ENCODE peak calls at places on chromosomes 16 and 17, in four cellular contexts. P, V, D and A are unnamed samples.

GRCh38 chr16:65758620-65759019 is 607.9 kb upstream of the CDH5 start:
- DNase-seq in V (no peak), D (no peak), P (no peak), A (no peak)

GRCh38 chr16:58670177-58670576 is 14.4 kb downstream of the SLC38A7 start:
- DNase-seq in D (no peak), P (no peak), V (no peak), A (no peak)

GRCh38 chr16:17359778-17360177 is 111.0 kb downstream of the XYLT1 start:
- DNase-seq in V (no peak), D (no peak), P (no peak), A (no peak)

GRCh38 chr16:87681990-87682570 is 79.8 kb downstream of the JPH3 start:
- DNase-seq in D (no peak), V (no peak), P (peak; percentile 80), A (no peak)

GRCh38 chr16:2705351-2705750 is 14.7 kb downstream of the PRSS27 start:
- DNase-seq in D (no peak), V (no peak), P (no peak), A (no peak)

GRCh38 chr16:65120811-65121721 is 797 bp downstream of the CDH11 start:
- DNase-seq in D (no peak), V (no peak), P (peak; percentile 69), A (peak; percentile 64)

GRCh38 chr17:47995241-47995935 is 24.5 kb downstream of the CDK5RAP3 start:
- DNase-seq in P (no peak), V (no peak), D (no peak), A (no peak)

GRCh38 chr17:82687871-82688270 is 10.6 kb downstream of the RAB40B start:
- DNase-seq in P (no peak), V (no peak), D (no peak), A (no peak)

GRCh38 chr17:52789829-52790228 is 631.3 kb upstream of the CA10 start:
- DNase-seq in P (no peak), D (no peak), V (no peak), A (no peak)

GRCh38 chr17:41919165-41919817 is 540 bp upstream of the ACLY start:
- DNase-seq in D (peak; percentile 59), V (no peak), P (peak; percentile 82), A (no peak)

GRCh38 chr16:78045865-78046581 is 23.7 kb downstream of the CLEC3A start:
- DNase-seq in D (peak; percentile 67), P (peak; percentile 97), V (peak; percentile 70), A (no peak)

GRCh38 chr16:81489547-81490267 is 45.1 kb downstream of the CMIP start:
- DNase-seq in P (no peak), D (no peak), V (no peak), A (no peak)

GRCh38 chr17:40540448-40540847 is 24.8 kb downstream of the CCR7 start:
- DNase-seq in P (no peak), D (no peak), V (no peak), A (peak; percentile 53)

GRCh38 chr17:38705803-38706624 is 941 bp downstream of the MLLT6 start:
- DNase-seq in V (peak; percentile 46), D (no peak), P (peak; percentile 74), A (peak; percentile 82)

GRCh38 chr17:29588561-29589411 is 662 bp downstream of the GIT1 start:
- DNase-seq in P (peak; percentile 65), V (no peak), D (no peak), A (no peak)
- TF ChIP-seq POLR2AphosphoS5 in P (no peak), V (no peak), D (no peak), A (no peak)

DNA sequence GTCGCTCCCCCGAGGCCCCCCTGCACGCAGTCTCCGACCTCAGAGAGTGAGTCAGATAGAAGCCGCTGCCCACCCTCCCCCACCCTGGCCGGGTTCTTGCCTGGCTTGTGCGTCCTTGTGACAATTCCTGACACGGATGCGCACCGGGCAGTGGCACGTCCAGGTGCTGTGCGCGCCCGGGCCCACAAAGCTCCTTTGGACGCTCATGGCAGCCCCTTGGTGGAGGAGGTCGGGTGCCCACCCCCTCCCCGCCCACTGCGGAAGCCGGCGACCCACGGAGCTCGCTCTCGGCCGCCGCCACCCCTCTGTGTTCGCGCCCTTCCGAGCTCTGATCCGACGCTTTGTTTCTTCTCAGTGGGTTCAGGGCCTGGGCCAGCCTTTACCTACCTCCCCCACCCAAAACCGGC is 662 bp upstream of the TUBB3 start:
- DNase-seq in D (peak; percentile 65), P (peak; percentile 70), V (peak; percentile 50), A (no peak)
- TF ChIP-seq POLR2A in D (no peak), P (no peak), V (no peak), A (no peak)

DNA sequence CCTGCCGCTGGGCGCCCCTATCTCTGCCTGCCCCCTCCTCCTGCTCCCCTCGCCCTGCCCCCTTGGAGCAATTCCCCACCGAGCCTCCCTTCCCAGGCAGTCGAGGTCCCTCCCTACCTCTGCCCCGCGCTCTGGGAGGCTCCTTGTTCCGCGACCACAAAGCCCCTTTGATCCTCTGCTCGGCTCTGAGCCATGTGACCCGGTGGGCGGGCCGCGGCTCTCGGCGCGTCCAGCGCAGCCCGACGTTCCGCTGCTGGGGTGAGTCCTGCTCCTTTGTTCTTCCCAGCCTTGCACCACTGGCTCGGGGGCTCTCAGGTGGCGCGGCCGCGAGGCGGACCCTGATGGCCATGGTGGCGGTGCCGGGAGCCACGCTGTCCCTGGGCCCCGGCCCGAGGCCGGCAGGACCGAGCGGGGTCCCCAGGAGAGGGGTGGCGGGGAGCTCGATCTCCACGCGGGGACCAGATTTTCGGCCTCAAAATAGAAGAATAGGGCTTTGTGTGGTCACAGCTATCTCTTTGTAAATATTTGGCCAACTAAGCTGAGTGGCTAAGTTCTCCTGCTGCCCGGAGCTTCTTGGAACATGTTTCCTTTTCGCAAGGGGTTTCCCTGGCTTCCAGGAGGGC is 310.6 kb downstream of the SEC14L1 start:
- DNase-seq in P (peak; percentile 88), V (peak; percentile 81), D (peak; percentile 75), A (no peak)
- TF ChIP-seq POLR2AphosphoS5 in P (peak; percentile 68), V (peak; percentile 61), D (no peak), A (no peak)

DNA sequence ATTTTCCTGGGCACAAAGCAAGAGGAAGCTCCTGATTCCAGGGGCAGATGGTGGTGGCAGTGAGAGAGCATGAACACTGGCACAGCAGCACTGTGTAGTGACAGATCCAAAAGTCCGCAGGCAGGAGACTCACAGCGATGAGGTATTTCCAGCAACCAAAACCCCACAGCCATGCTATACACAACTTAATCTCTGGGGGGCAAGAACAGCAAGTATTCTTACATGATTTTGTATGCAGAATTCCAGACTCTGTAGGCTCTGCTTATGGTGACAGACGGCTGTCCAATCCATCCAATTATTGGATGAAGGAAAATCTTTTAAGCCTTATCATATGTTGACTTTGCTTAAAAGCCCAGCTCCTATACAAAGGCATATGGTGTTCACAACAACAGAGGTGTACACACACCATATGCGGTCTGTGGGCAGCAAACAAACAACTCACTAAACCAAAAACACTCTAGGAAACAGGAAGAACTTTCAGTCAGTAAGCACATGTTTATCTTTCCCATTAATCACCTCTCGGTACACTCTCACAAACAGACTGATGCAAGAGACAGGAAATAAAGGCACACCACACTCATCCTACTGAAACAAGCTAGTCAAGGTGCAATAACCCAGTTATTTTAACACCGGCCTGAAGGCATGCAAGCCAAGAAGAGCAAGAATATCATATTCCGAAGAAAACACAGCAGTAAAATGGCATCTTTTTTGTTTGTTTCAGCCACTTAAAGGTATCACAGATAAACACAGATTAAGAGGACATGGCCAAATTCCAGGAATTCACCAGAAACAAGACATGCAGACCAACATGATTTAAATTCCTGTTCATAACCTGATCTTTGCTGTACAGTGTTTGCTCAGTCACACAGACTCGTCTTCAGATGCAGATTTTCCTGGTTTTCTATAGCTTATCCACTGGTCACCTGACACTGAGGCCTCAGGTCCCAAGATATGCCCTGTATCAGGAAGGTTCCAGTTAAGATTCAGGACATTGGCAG is 47.8 kb downstream of the ERN1 start:
- DNase-seq in V (no peak), P (no peak), D (no peak), A (no peak)
- TF ChIP-seq POLR2A in V (no peak), P (no peak), D (no peak), A (no peak)